ENCODE peak calls at places on chromosome 18, in nine cellular contexts. L is effector memory CD8-positive, alpha-beta T cell; V is iPS-NIHi11; N is effector CD4-positive, alpha-beta T cell; K is left cardiac atrium; E is mesenteric fat pad; R is GM19239; B is neuronal stem cell; W is stimulated activated naive CD8-positive, alpha-beta T cell treated with anti-CD3 and anti-CD28 coated beads, Interleukin-15, amount 100 ng/mL, for 72 hours. A is an unnamed sample.

GRCh38 chr18:48800877-48801727 is 149.7 kb downstream of the SMAD7 start:
- DNase-seq in N (no peak), L (no peak), B (no peak), R (peak; percentile 57), E (peak; percentile 71), V (no peak), W (peak; percentile 39), K (peak; percentile 31), A (no peak)

GRCh38 chr18:70397259-70397925 is 108.5 kb downstream of the SOCS6 start:
- DNase-seq in R (no peak), B (no peak), W (no peak), L (no peak), E (no peak), K (no peak), V (no peak), N (no peak), A (no peak)

GRCh38 chr18:11553098-11553940 is 56.1 kb upstream of the SLC35G4 start:
- DNase-seq in E (no peak), N (no peak), K (no peak), W (peak; percentile 40), L (peak; percentile 20), B (peak; percentile 58), R (peak; percentile 52), V (peak; percentile 75), A (peak; percentile 64)

GRCh38 chr18:65567372-65567771 is 183.4 kb upstream of the CDH7 start:
- DNase-seq in K (no peak), N (no peak), R (no peak), V (peak; percentile 26), E (no peak), B (no peak), W (no peak), L (no peak), A (peak; percentile 3)

GRCh38 chr18:76620326-76620813 is 125.3 kb upstream of the ZNF516 start:
- DNase-seq in W (peak; percentile 40), N (no peak), K (peak; percentile 68), E (no peak), R (peak; percentile 72), L (peak; percentile 2), V (peak; percentile 81), B (peak; percentile 72), A (peak; percentile 70)

GRCh38 chr18:70228546-70228945 is 23.1 kb upstream of the RTTN start:
- DNase-seq in V (no peak), K (no peak), N (no peak), E (no peak), W (no peak), B (no peak), L (no peak), R (no peak), A (no peak)

GRCh38 chr18:79982736-79983135 is 5.6 kb downstream of the TXNL4A start:
- DNase-seq in L (no peak), V (no peak), R (no peak), E (peak; percentile 30), N (no peak), W (no peak), K (no peak), B (no peak), A (no peak)

GRCh38 chr18:57959278-57959677 is 84.7 kb upstream of the NEDD4L start:
- DNase-seq in R (peak; percentile 18), K (no peak), W (no peak), V (peak; percentile 66), N (no peak), B (peak; percentile 17), E (no peak), L (no peak), A (peak; percentile 42)

GRCh38 chr18:48673456-48674197 is 134.8 kb downstream of the CTIF start:
- DNase-seq in W (no peak), B (no peak), L (no peak), V (no peak), K (no peak), E (peak; percentile 43), R (no peak), N (no peak), A (no peak)

GRCh38 chr18:34723143-34723542 is 13.0 kb downstream of the DTNA start:
- DNase-seq in V (no peak), K (no peak), N (no peak), E (no peak), W (no peak), L (no peak), R (no peak), B (no peak), A (no peak)

GRCh38 chr18:5180254-5180653 is 16.8 kb downstream of the AKAIN1 start:
- DNase-seq in L (no peak), R (no peak), E (no peak), N (no peak), K (no peak), W (no peak), V (no peak), B (no peak), A (no peak)

GRCh38 chr18:67973916-67974315 is 457.4 kb upstream of the DSEL start:
- DNase-seq in V (no peak), L (no peak), R (no peak), B (no peak), K (no peak), N (no peak), W (no peak), E (no peak), A (no peak)

GRCh38 chr18:77055429-77056310 is 76.9 kb downstream of the MBP start:
- DNase-seq in N (no peak), K (no peak), W (no peak), B (no peak), E (no peak), R (peak; percentile 32), V (no peak), L (no peak), A (peak; percentile 39)

GRCh38 chr18:25661836-25662235 is 309.9 kb upstream of the ZNF521 start:
- DNase-seq in N (no peak), E (no peak), W (no peak), B (no peak), K (no peak), V (no peak), R (no peak), L (no peak), A (no peak)

GRCh38 chr18:75923169-75923568 is 495.7 kb upstream of the SMIM21 start:
- DNase-seq in R (no peak), L (no peak), N (no peak), W (no peak), E (no peak), V (peak; percentile 66), K (peak; percentile 78), B (no peak), A (peak; percentile 93)

GRCh38 chr18:3245853-3246635 is 1.6 kb upstream of the MYL12A start:
- DNase-seq in B (peak; percentile 69), R (peak; percentile 45), K (peak; percentile 92), W (peak; percentile 82), V (peak; percentile 66), L (peak; percentile 61), E (peak; percentile 95), N (peak; percentile 62), A (peak; percentile 92)

GRCh38 chr18:45686892-45687611 is 36.9 kb upstream of the SLC14A1 start:
- DNase-seq in V (no peak), N (peak; percentile 45), K (no peak), L (peak; percentile 58), W (peak; percentile 72), B (no peak), E (no peak), R (peak; percentile 43), A (peak; percentile 28)

GRCh38 chr18:12886498-12887126 is 2.6 kb upstream of the PTPN2 start:
- DNase-seq in E (no peak), V (no peak), W (no peak), N (no peak), R (no peak), L (no peak), K (no peak), B (no peak), A (no peak)

GRCh38 chr18:33467531-33467930 is 27.0 kb upstream of the CCDC178 start:
- DNase-seq in V (no peak), K (no peak), E (no peak), W (no peak), R (no peak), B (no peak), L (no peak), N (no peak), A (no peak)

GRCh38 chr18:56139792-56140254 is 498.6 kb downstream of the TXNL1 start:
- DNase-seq in W (no peak), E (no peak), N (no peak), B (no peak), V (no peak), L (no peak), R (no peak), K (peak; percentile 29), A (peak; percentile 81)

GRCh38 chr18:45849529-45849928 is 24.1 kb downstream of the SIGLEC15 start:
- DNase-seq in L (no peak), W (no peak), N (no peak), K (no peak), E (no peak), B (no peak), V (no peak), R (no peak), A (no peak)

GRCh38 chr18:37762076-37762475 is 196.5 kb upstream of the CELF4 start:
- DNase-seq in W (no peak), L (no peak), E (no peak), B (no peak), K (no peak), V (no peak), R (no peak), N (no peak), A (no peak)

GRCh38 chr18:64409511-64409910 is 260.6 kb upstream of the LINC00305 start:
- DNase-seq in K (no peak), V (peak; percentile 20), E (no peak), N (no peak), R (no peak), W (no peak), B (peak; percentile 17), L (no peak), A (peak; percentile 16)

GRCh38 chr18:5103693-5104092 is 93.4 kb downstream of the AKAIN1 start:
- DNase-seq in R (no peak), L (no peak), W (no peak), E (no peak), K (no peak), V (no peak), N (no peak), B (no peak), A (no peak)

GRCh38 chr18:22024924-22025323 is 144.5 kb upstream of the GATA6 start:
- DNase-seq in E (peak; percentile 9), V (no peak), N (no peak), L (no peak), W (no peak), K (no peak), R (no peak), B (no peak), A (no peak)

GRCh38 chr18:2513616-2514015 is 57.7 kb downstream of the METTL4 start:
- DNase-seq in N (no peak), W (no peak), K (no peak), E (no peak), R (no peak), B (no peak), L (no peak), V (no peak), A (peak; percentile 83)

GRCh38 chr18:55320399-55321255 is 267.4 kb downstream of the TCF4 start:
- DNase-seq in B (no peak), K (no peak), R (no peak), L (no peak), E (no peak), V (no peak), N (no peak), W (no peak), A (peak; percentile 53)

A was measured in astrocyte of the spinal cord.